ENCODE peak calls at places on chromosomes 4 and X, in four cellular contexts. L, H, I and Q are unnamed samples.

GRCh38 chr4:105725623-105726022 is 17.0 kb downstream of the GSTCD start:
- DNase-seq in L (no peak), H (no peak), I (no peak), Q (no peak)

GRCh38 chr4:53714377-53715140 is 123.3 kb upstream of the LNX1 start:
- DNase-seq in L (peak; percentile 74), H (no peak), I (peak; percentile 84), Q (peak; percentile 60)

GRCh38 chrX:108299704-108300103 is 138.5 kb downstream of the COL4A6 start:
- DNase-seq in L (no peak), H (no peak), I (no peak), Q (no peak)

GRCh38 chr4:825969-826330 is at the start of gene CPLX1:
- DNase-seq in L (no peak), H (no peak), I (no peak), Q (no peak)

GRCh38 chr4:84531689-84532088 is 32.6 kb upstream of the NKX6-1 start:
- DNase-seq in L (no peak), H (no peak), I (no peak), Q (no peak)

GRCh38 chr4:68375667-68376559 is 26.0 kb upstream of the YTHDC1 start:
- DNase-seq in L (peak; percentile 64), H (peak; percentile 60), I (peak; percentile 65), Q (peak; percentile 71)

GRCh38 chr4:182429896-182430295 is 186.7 kb downstream of the TENM3 start:
- DNase-seq in L (no peak), H (no peak), I (no peak), Q (no peak)

GRCh38 chr4:117773067-117773946 is 261.0 kb upstream of the NDST3 start:
- DNase-seq in L (no peak), H (no peak), I (no peak), Q (no peak)

GRCh38 chrX:138964501-138964900 is 253.0 kb upstream of the FGF13 start:
- DNase-seq in L (no peak), H (no peak), I (no peak), Q (no peak)

GRCh38 chr4:112109455-112110425 is 35.5 kb upstream of the FAM241A start:
- DNase-seq in L (peak; percentile 44), H (no peak), I (peak; percentile 30), Q (peak; percentile 75)

GRCh38 chr4:142402156-142402555 is 443.9 kb downstream of the INPP4B start:
- DNase-seq in L (no peak), H (no peak), I (peak; percentile 47), Q (no peak)

GRCh38 chr4:21512351-21512750 is 436.2 kb downstream of the KCNIP4 start:
- DNase-seq in L (peak; percentile 4), H (no peak), I (peak; percentile 54), Q (peak; percentile 65)

GRCh38 chrX:109818921-109819320 is 85.9 kb upstream of the ACSL4 start:
- DNase-seq in L (no peak), H (no peak), I (no peak), Q (no peak)

GRCh38 chrX:49184294-49185061 is 1.7 kb downstream of the PRICKLE3 start:
- DNase-seq in L (peak; percentile 83), H (no peak), I (peak; percentile 86), Q (peak; percentile 91)

GRCh38 chr4:89023140-89023539 is 33.8 kb downstream of the FAM13A start:
- DNase-seq in L (no peak), H (no peak), I (no peak), Q (no peak)

GRCh38 chrX:22541926-22542325 is 269.2 kb downstream of the CBLL2 start:
- DNase-seq in L (no peak), H (no peak), I (no peak), Q (no peak)

GRCh38 chr4:183989471-183989870 is 84.4 kb downstream of the STOX2 start:
- DNase-seq in L (peak; percentile 83), H (no peak), I (peak; percentile 67), Q (peak; percentile 89)

GRCh38 chrX:107880054-107880610 is 54.5 kb downstream of the MID2 start:
- DNase-seq in L (no peak), H (no peak), I (peak; percentile 4), Q (no peak)

GRCh38 chr4:116361782-116362181 is 723.6 kb downstream of the TRAM1L1 start:
- DNase-seq in L (no peak), H (no peak), I (no peak), Q (peak; percentile 1)

GRCh38 chrX:124594017-124594651 is 247.8 kb downstream of the SH2D1A start:
- DNase-seq in L (no peak), H (no peak), I (peak; percentile 32), Q (no peak)

GRCh38 chrX:15988661-15989603 is 134.3 kb upstream of the AP1S2 start:
- DNase-seq in L (peak; percentile 82), H (no peak), I (peak; percentile 85), Q (peak; percentile 83)

DNA sequence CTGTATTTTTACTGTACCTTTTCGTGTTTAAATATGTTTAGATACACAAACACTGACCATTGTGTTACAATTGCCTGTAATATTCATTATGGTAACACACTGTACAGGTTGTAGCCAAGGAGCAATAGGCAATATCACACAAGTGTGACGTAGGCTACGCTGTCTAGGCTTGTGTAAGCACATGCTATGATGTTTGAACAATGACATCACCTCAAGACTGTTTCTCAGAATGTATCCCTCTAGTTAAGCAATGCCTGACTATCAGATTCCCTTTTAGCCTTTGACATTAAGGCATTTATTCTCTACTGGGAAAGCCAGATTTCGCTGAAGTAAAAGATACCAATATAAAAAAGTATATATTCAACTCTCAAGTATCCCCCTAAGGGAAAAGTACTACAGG is 66.2 kb downstream of the VCX3A start:
- DNase-seq in L (no peak), H (no peak), I (no peak), Q (no peak)
- TF ChIP-seq CTCF in L (no peak), H (no peak), I (no peak), Q (no peak)

DNA sequence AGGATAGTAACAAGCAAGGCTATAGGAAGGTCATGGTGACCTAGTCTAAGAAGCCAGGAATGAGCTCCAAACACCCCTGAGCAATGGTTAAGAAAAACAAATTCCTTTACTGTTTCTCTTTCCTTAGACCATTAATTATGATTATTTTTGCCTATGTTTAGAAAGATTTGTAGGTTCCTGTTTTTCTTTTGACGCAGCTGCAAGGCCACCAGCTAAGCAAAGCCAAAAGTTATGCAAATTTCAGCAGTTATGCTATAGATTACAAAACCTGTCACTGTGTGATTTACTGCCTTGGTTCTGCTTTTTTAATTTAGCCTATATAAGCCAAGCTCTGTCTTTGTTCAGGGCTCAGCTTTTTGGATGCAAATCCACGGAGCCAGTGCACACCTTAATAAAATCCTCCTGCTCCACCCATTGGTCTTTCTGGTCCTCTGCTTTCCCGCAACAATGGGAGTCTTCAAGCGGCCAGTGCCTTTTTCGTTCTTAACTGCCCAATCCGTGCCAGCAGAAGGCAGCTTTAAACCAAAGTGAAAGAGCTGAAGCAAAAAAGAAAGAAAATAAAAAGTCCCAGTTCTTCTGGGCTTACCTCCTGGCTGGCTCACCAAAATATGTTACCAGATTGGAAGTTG is 1.4 kb upstream of the CEP135 start:
- DNase-seq in L (peak; percentile 36), H (no peak), I (no peak), Q (no peak)
- H3K4me3 ChIP-seq in L (peak overlapping the region; percentile 24), H (peak overlapping the region; percentile 97), I (peak overlapping the region; percentile 41), Q (peak overlapping the region; percentile 76)

GRCh38 chrX:1424452-1424851 is 28.3 kb downstream of the ASMTL start:
- DNase-seq in L (no peak), H (no peak), I (no peak), Q (no peak)
- TF ChIP-seq CTCF in L (no peak), H (no peak), I (no peak), Q (no peak)

GRCh38 chr4:72701987-72702819 is 133.2 kb upstream of the ADAMTS3 start:
- DNase-seq in L (peak; percentile 49), H (no peak), I (peak; percentile 70), Q (peak; percentile 79)
- H3K4me3 ChIP-seq in L (peak overlapping the region; percentile 45), H (peak overlapping the region; percentile 40), I (peak overlapping the region; percentile 60), Q (peak overlapping the region; percentile 64)

GRCh38 chr4:7073059-7073458 is 5.2 kb upstream of the GRPEL1 start:
- DNase-seq in L (no peak), H (no peak), I (no peak), Q (no peak)

GRCh38 chr4:7075962-7076693 is 8.3 kb upstream of the GRPEL1 start:
- DNase-seq in L (no peak), H (no peak), I (no peak), Q (no peak)

GRCh38 chr4:7076694-7077082 is 8.8 kb upstream of the GRPEL1 start:
- DNase-seq in L (no peak), H (no peak), I (no peak), Q (no peak)

GRCh38 chr4:7073526-7074390 is 5.9 kb upstream of the GRPEL1 start:
- DNase-seq in L (peak; percentile 42), H (no peak), I (peak; percentile 56), Q (peak; percentile 62)

DNA sequence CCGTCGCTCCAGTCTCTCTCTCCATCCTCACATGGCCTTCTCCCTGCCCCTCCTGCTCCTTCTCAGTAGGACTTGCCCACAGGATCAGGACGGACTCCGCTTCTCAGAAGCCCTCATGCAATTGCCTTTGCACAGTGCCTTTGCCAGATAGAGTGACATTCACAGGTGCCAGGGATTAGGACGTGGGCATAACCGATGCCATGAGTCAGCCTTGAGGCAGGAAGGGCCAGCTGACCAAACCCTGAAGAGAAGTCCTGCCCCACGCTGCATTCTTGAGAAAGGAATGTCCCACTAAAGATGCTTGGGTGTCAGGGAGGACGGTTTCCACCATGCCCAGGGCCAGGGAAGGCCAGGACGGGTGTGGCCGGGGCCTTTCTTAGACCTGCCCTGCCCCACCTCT is 6.6 kb upstream of the GRPEL1 start:
- DNase-seq in L (no peak), H (no peak), I (no peak), Q (no peak)
- TF ChIP-seq CTCF in L (no peak), H (no peak), I (no peak), Q (no peak)

DNA sequence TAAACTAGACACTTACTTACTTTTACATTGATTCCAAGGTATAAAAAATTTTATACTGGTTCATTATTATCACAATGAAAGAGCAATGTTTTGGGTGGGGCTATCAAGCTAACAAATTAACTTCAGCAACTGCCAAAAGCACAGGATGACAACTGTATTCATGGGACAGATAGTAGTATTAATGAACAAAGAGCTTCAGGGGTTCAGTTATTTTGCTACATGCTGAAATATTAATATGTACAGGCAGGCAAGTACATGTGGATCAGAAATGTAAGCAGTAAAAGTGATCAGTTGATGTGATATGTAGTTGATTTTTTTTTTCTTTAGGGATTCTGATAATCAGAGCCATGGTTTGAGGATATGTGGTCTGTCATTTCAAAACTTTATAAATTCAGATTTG is 112.8 kb downstream of the NAA11 start:
- DNase-seq in L (no peak), H (no peak), I (no peak), Q (no peak)
- H3K4me3 ChIP-seq in L (no peak overlapping the region), H (no peak overlapping the region), I (no peak overlapping the region), Q (no peak overlapping the region)

GRCh38 chrX:118181030-118181429 is 64.4 kb upstream of the KLHL13 start:
- DNase-seq in L (peak; percentile 13), H (no peak), I (peak; percentile 60), Q (peak; percentile 32)

GRCh38 chrX:118179718-118180117 is 63.1 kb upstream of the KLHL13 start:
- DNase-seq in L (no peak), H (no peak), I (no peak), Q (no peak)

GRCh38 chrX:118179161-118179560 is 62.6 kb upstream of the KLHL13 start:
- DNase-seq in L (no peak), H (no peak), I (no peak), Q (peak; percentile 1)

GRCh38 chrX:118182050-118182449 is 65.4 kb upstream of the KLHL13 start:
- DNase-seq in L (peak; percentile 15), H (no peak), I (peak; percentile 27), Q (no peak)

DNA sequence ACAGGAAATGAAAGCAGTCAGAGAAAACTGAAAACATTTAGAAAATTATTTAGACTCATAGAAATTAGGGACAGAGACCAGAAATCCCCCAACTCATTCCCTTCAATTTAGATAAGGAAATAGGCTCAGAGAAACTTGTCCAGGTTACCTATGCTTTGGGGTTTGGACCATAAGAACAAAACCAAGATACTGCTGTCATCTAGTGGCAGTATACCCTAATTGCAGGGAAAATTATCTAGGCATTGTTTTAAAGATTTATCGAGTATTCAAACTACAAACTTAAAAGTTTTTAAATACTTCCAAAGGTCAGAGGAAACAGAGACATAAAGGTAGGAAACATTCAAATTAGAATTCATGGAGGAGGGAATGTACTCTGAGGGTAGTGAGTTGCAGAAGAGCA is 67.0 kb upstream of the KLHL13 start:
- DNase-seq in L (no peak), H (no peak), I (no peak), Q (no peak)
- TF ChIP-seq CTCF in L (peak; percentile 6), H (peak; percentile 21), I (peak; percentile 29), Q (peak; percentile 2)